ENCODE peak calls at places on chromosomes 4 and X, in ten cellular contexts. I is fibroblast of lung; G is HCT116; H is cardiac muscle cell; A is mucosa of descending colon; X is heart left ventricle; F is breast epithelium; B is pancreas; D is CD8-positive, alpha-beta memory T cell; U is mesenchymal stem cell. M is an unnamed sample.

GRCh38 chrX:81259714-81260395 is 58.0 kb downstream of the SH3BGRL start:
- DNase-seq in H (peak; percentile 33), X (no peak), I (peak; percentile 47), B (no peak), D (no peak), A (no peak), G (no peak), U (peak; percentile 24), F (no peak), M (peak; percentile 54)

GRCh38 chr4:93186846-93187245 is 641.7 kb upstream of the ATOH1 start:
- DNase-seq in G (no peak), A (no peak), H (no peak), F (no peak), B (no peak), U (no peak), I (no peak), X (no peak), D (no peak), M (no peak)

GRCh38 chr4:150080335-150080734 is 2.1 kb downstream of the DCLK2 start:
- DNase-seq in H (peak; percentile 25), G (no peak), B (no peak), X (no peak), D (no peak), A (no peak), I (peak; percentile 57), F (no peak), U (peak; percentile 41), M (no peak)

GRCh38 chrX:13938766-13939530 is 90.7 kb downstream of the GEMIN8 start:
- DNase-seq in B (no peak), X (no peak), U (no peak), A (no peak), G (no peak), F (no peak), D (no peak), H (no peak), I (no peak), M (peak; percentile 1)

GRCh38 chrX:133881011-133881410 is 104.4 kb downstream of the GPC3 start:
- DNase-seq in A (no peak), U (no peak), B (no peak), F (no peak), G (no peak), H (no peak), D (no peak), X (no peak), I (no peak), M (no peak)

GRCh38 chrX:78652971-78653822 is 5.9 kb downstream of the RTL3 start:
- DNase-seq in D (no peak), X (no peak), B (no peak), H (peak; percentile 84), G (no peak), U (peak; percentile 80), I (peak; percentile 92), A (no peak), F (no peak), M (peak; percentile 53)

GRCh38 chr4:10730590-10730989 is 46.0 kb upstream of the CLNK start:
- DNase-seq in X (no peak), D (no peak), U (no peak), H (no peak), I (no peak), A (no peak), G (no peak), F (no peak), B (no peak), M (no peak)

GRCh38 chr4:185096032-185096653 is 46.9 kb upstream of the SLC25A4 start:
- DNase-seq in A (no peak), H (peak; percentile 66), U (peak; percentile 44), I (peak; percentile 21), F (no peak), X (no peak), G (peak; percentile 34), D (no peak), B (no peak), M (peak; percentile 78)

GRCh38 chr4:25862411-25863346 is at the start of gene SEL1L3:
- DNase-seq in H (peak; percentile 38), A (peak; percentile 88), U (no peak), F (no peak), B (peak; percentile 84), I (no peak), X (no peak), G (no peak), D (peak; percentile 56), M (peak; percentile 67)

GRCh38 chr4:16569790-16570189 is 328.7 kb downstream of the LDB2 start:
- DNase-seq in F (no peak), A (no peak), I (no peak), G (no peak), B (no peak), X (no peak), H (no peak), D (no peak), U (no peak), M (no peak)

GRCh38 chrX:18252644-18253359 is 32.1 kb upstream of the BEND2 start:
- DNase-seq in F (no peak), A (no peak), H (peak; percentile 22), I (no peak), D (no peak), G (no peak), U (no peak), B (no peak), X (no peak), M (no peak)

GRCh38 chr4:183201331-183201730 is 102.3 kb downstream of the WWC2 start:
- DNase-seq in A (no peak), B (no peak), D (no peak), U (peak; percentile 61), H (peak; percentile 33), F (no peak), G (no peak), X (no peak), I (peak; percentile 80), M (no peak)

GRCh38 chr4:149841686-149842085 is 26.0 kb upstream of the IQCM start:
- DNase-seq in F (no peak), X (no peak), D (no peak), H (no peak), G (no peak), I (peak; percentile 55), A (no peak), U (no peak), B (no peak), M (no peak)

GRCh38 chr4:7330031-7330596 is 104.6 kb downstream of the PSAPL1 start:
- DNase-seq in I (no peak), G (no peak), H (no peak), X (peak; percentile 21), U (no peak), D (no peak), F (no peak), A (no peak), B (no peak), M (no peak)

GRCh38 chrX:45722471-45722870 is 521.8 kb upstream of the DIPK2B start:
- DNase-seq in I (peak; percentile 65), B (no peak), G (no peak), A (no peak), X (no peak), F (no peak), U (no peak), D (no peak), H (no peak), M (no peak)

GRCh38 chr4:67568820-67569219 is 10.3 kb downstream of the STAP1 start:
- DNase-seq in G (no peak), U (no peak), H (no peak), I (peak; percentile 57), D (no peak), B (no peak), A (no peak), X (no peak), F (no peak), M (peak; percentile 19)
- H3K4me1 ChIP-seq in G (no peaks in the 10 kb centered on the region), U (no peaks in the 10 kb centered on the region), H (no peaks in the 10 kb centered on the region), I (no peaks in the 10 kb centered on the region), D (peaks cover 8% of the 10 kb centered on the region), B (no peaks in the 10 kb centered on the region), A (no peaks in the 10 kb centered on the region), X (no peaks in the 10 kb centered on the region), F (no peaks in the 10 kb centered on the region), M (peaks cover 9% of the 10 kb centered on the region)

GRCh38 chr4:39892988-39893692 is 84.6 kb downstream of the PDS5A start:
- DNase-seq in F (no peak), U (no peak), A (no peak), D (no peak), G (no peak), X (no peak), I (no peak), B (no peak), H (no peak), M (no peak)

GRCh38 chr4:39900966-39901365 is 76.7 kb downstream of the PDS5A start:
- DNase-seq in A (no peak), U (no peak), B (no peak), I (no peak), F (no peak), X (no peak), H (no peak), G (no peak), D (no peak), M (no peak)

GRCh38 chr4:39893693-39894072 is 84.0 kb downstream of the PDS5A start:
- DNase-seq in A (no peak), G (no peak), H (no peak), U (no peak), F (no peak), B (no peak), I (no peak), D (no peak), X (no peak), M (no peak)

GRCh38 chr4:39899291-39899690 is 78.4 kb downstream of the PDS5A start:
- DNase-seq in I (no peak), G (no peak), B (no peak), D (no peak), F (no peak), H (no peak), X (no peak), A (no peak), U (no peak), M (no peak)

GRCh38 chr4:39898015-39898414 is 79.7 kb downstream of the PDS5A start:
- DNase-seq in F (no peak), H (no peak), U (no peak), X (no peak), D (no peak), A (no peak), B (no peak), G (no peak), I (no peak), M (no peak)
- H3K36me3 ChIP-seq in F (no peaks in the 10 kb centered on the region), H (peaks cover 74% of the 10 kb centered on the region), U (peaks cover 29% of the 10 kb centered on the region), X (peaks cover 71% of the 10 kb centered on the region), D (peaks cover 58% of the 10 kb centered on the region), A (peaks cover 9% of the 10 kb centered on the region), B (no peaks in the 10 kb centered on the region), G (peaks cover 43% of the 10 kb centered on the region), I (no peaks in the 10 kb centered on the region), M (peaks cover 98% of the 10 kb centered on the region)

DNA sequence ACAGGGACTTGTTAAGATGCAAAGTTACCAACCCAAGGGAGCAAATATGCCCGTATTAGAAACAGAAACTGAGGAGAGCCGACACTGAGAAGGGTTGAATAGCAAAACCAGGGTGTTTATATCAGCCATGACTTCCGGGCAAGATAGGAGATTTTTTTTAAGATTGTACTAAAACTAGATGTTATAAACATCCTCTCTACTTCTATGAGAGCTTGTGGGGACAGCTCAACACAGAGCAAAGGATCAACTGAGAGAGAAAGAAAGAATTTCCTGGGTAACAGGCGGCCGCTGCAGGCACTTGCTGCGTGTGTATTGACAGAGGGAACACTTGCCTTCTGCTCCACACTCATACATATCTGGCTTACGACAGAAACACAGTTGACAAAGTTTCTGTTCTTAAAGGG is 49.1 kb upstream of the FBXW7 start:
- DNase-seq in X (no peak), D (no peak), I (no peak), F (no peak), U (peak; percentile 72), A (no peak), G (no peak), B (no peak), H (no peak), M (no peak)
- H3K4me3 ChIP-seq in X (no peak overlapping the region), D (no peak overlapping the region), I (no peak overlapping the region), F (no peak overlapping the region), U (no peak overlapping the region), A (no peak overlapping the region), G (no peak overlapping the region), B (no peak overlapping the region), H (no peak overlapping the region), M (no peak overlapping the region)

GRCh38 chrX:149497054-149497453 is 8.1 kb downstream of the IDS start:
- DNase-seq in D (no peak), H (no peak), U (no peak), F (no peak), I (no peak), G (no peak), X (no peak), A (no peak), B (no peak), M (no peak)
- H3K4me1 ChIP-seq in D (peaks cover 8% of the 10 kb centered on the region), H (no peaks in the 10 kb centered on the region), U (peaks cover 27% of the 10 kb centered on the region), F (no peaks in the 10 kb centered on the region), I (peaks cover 8% of the 10 kb centered on the region), G (peaks cover 30% of the 10 kb centered on the region), X (no peaks in the 10 kb centered on the region), A (peaks cover 5% of the 10 kb centered on the region), B (no peaks in the 10 kb centered on the region), M (peaks cover 17% of the 10 kb centered on the region)